ENCODE peak calls at places on chromosomes 11 and 22, in four cellular contexts. X, K, N and P are unnamed samples.

GRCh38 chr11:81059356-81059755 is 1618.5 kb upstream of the TENM4 start:
- DNase-seq in X (no peak), K (no peak), N (no peak), P (no peak)

GRCh38 chr22:42138122-42138770 is 7.6 kb upstream of the CYP2D6 start:
- DNase-seq in X (no peak), K (no peak), N (no peak), P (peak; percentile 37)

GRCh38 chr11:44538375-44539054 is 26.9 kb upstream of the CD82 start:
- DNase-seq in X (peak; percentile 70), K (peak; percentile 56), N (peak; percentile 82), P (peak; percentile 62)

GRCh38 chr11:9601041-9601875 is 27.8 kb downstream of the WEE1 start:
- DNase-seq in X (peak; percentile 44), K (peak; percentile 89), N (no peak), P (peak; percentile 49)

GRCh38 chr11:75421035-75421602 is 11.9 kb downstream of the KLHL35 start:
- DNase-seq in X (no peak), K (no peak), N (no peak), P (no peak)

GRCh38 chr22:24553597-24554315 is 1.2 kb downstream of the GUCD1 start:
- DNase-seq in X (peak; percentile 35), K (peak; percentile 40), N (no peak), P (no peak)

GRCh38 chr22:34814260-34814659 is 251.7 kb upstream of the ISX start:
- DNase-seq in X (no peak), K (no peak), N (no peak), P (no peak)

GRCh38 chr11:12602421-12602820 is 71.8 kb upstream of the TEAD1 start:
- DNase-seq in X (no peak), K (no peak), N (no peak), P (no peak)

GRCh38 chr11:2168286-2169000 is 3.2 kb downstream of the TH start:
- DNase-seq in X (no peak), K (no peak), N (no peak), P (no peak)

DNA sequence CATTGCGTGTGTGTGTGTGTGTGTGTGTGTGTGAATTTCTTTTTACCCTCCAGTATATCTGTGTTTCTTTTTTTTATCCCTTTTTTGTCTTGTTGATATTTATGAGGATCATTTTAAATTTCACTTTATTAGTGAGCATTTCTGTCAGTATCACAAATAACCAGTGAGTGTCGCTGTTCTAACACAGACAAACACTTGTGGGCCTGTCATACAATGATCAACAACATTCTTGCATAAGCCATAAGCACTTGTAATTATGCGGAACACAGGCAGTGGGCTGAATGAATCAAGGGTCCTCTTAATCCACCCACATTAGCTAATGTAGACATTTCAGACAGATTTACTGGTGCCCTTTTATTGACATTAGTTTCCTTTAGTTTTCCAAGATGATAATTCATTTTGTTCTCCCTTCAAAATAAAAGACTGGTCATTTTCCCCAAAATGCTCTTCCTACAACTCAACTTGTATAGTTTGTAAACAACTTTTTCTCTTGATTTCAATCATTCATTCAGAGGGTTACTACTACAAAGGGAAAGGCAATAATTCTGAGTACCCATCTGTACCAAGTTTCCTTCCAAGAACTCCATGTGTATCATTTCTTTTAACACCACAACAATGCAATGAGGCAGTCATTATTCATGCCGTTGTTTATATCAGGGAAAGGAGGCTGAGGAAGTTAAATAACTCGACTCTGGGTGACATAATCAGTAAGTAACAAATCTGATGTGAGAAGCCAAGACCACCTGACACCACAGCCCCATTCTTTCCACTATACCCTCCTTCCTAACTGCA is 34.6 kb upstream of the ANO3 start:
- DNase-seq in X (no peak), K (peak; percentile 75), N (peak; percentile 34), P (no peak)
- TF ChIP-seq CTCF in X (peak; percentile 35), K (peak; percentile 77), N (peak; percentile 65), P (peak; percentile 53)

DNA sequence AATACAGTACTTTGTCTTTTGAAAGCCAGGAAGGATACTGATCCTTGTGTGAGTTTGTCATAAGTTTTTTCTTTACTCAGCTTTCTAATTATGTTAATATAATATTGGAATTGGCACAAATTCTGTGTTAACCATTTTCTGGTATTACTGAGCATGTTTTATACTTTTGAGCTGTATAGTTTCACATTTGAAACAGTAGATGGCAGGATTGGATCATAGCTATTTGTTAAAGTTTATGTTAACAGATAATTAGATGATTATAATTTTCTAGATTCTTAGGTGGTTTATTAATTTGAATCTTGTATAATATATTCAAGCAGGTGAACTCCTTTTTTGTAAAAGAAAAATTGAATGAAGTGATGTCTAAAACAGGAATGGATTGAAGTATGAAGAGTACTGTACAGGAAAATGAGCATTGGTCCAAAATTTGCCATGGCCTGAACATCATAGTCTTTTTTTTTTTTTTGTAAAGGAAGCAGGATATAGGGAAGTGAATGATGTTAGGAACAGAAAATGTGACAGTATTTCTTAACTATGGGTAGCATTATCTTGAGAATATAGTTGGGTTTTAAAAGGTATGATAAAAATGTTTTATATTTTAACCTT is 102.0 kb downstream of the CYP2R1 start:
- DNase-seq in X (no peak), K (peak; percentile 28), N (no peak), P (no peak)
- TF ChIP-seq CTCF in X (peak; percentile 36), K (peak; percentile 65), N (peak; percentile 37), P (peak; percentile 67)

GRCh38 chr11:34869425-34869824 is 46.8 kb downstream of the APIP start:
- DNase-seq in X (no peak), K (no peak), N (no peak), P (no peak)
- TF ChIP-seq CTCF in X (no peak), K (no peak), N (no peak), P (no peak)

GRCh38 chr11:48020092-48020755 is 39.9 kb downstream of the PTPRJ start:
- DNase-seq in X (no peak), K (no peak), N (no peak), P (peak; percentile 87)
- TF ChIP-seq CTCF in X (no peak), K (no peak), N (no peak), P (peak; percentile 50)

GRCh38 chr22:28922540-28923244 is 39.3 kb downstream of the ZNRF3 start:
- DNase-seq in X (no peak), K (no peak), N (no peak), P (no peak)

GRCh38 chr22:28923826-28924732 is 40.7 kb downstream of the ZNRF3 start:
- DNase-seq in X (peak; percentile 61), K (no peak), N (peak; percentile 47), P (no peak)

GRCh38 chr22:28929197-28929596 is 45.8 kb downstream of the ZNRF3 start:
- DNase-seq in X (no peak), K (no peak), N (no peak), P (no peak)

GRCh38 chr22:28927526-28928089 is 44.2 kb downstream of the ZNRF3 start:
- DNase-seq in X (no peak), K (no peak), N (no peak), P (no peak)

GRCh38 chr22:28925916-28926315 is 42.5 kb downstream of the ZNRF3 start:
- DNase-seq in X (no peak), K (no peak), N (no peak), P (no peak)
- TF ChIP-seq CTCF in X (no peak), K (no peak), N (no peak), P (no peak)